ENCODE peak calls at places on chromosomes 5 and 9, in four cellular contexts. H is brain microvascular endothelial cell, F is uterus, N is PC-3. D is an unnamed sample.

GRCh38 chr9:115289757-115290208 is 171.8 kb upstream of the TNC start:
- DNase-seq in H (peak; percentile 85), F (no peak), N (no peak), D (no peak)

GRCh38 chr5:9408964-9409363 is 136.9 kb downstream of the SEMA5A start:
- DNase-seq in H (no peak), F (no peak), N (no peak), D (no peak)

GRCh38 chr5:114369680-114370417 is 8.0 kb downstream of the KCNN2 start:
- DNase-seq in H (no peak), F (no peak), N (no peak), D (no peak)

GRCh38 chr5:95863383-95863757 is 40.8 kb upstream of the GLRX start:
- DNase-seq in H (no peak), F (peak; percentile 56), N (no peak), D (no peak)

GRCh38 chr9:2466703-2467102 is 154.9 kb upstream of the VLDLR start:
- DNase-seq in H (no peak), F (no peak), N (peak; percentile 5), D (no peak)

GRCh38 chr5:150763023-150763793 is 4.4 kb upstream of the DCTN4 start:
- DNase-seq in H (peak; percentile 74), F (peak; percentile 92), N (peak; percentile 58), D (no peak)

GRCh38 chr9:34863426-34863825 is 94.7 kb upstream of the PHF24 start:
- DNase-seq in H (no peak), F (no peak), N (no peak), D (no peak)

GRCh38 chr9:135015986-135016640 is 71.4 kb upstream of the OLFM1 start:
- DNase-seq in H (no peak), F (no peak), N (no peak), D (no peak)

GRCh38 chr5:68652507-68652906 is 437.0 kb downstream of the PIK3R1 start:
- DNase-seq in H (no peak), F (peak; percentile 77), N (peak; percentile 53), D (no peak)

GRCh38 chr5:81724108-81724507 is 26.8 kb downstream of the SSBP2 start:
- DNase-seq in H (no peak), F (no peak), N (no peak), D (no peak)

GRCh38 chr5:133260715-133261114 is 208.9 kb downstream of the HSPA4 start:
- DNase-seq in H (no peak), F (no peak), N (peak; percentile 10), D (no peak)

GRCh38 chr9:227882-228281 is 13.2 kb downstream of the DOCK8 start:
- DNase-seq in H (no peak), F (no peak), N (no peak), D (no peak)

GRCh38 chr9:130898552-130898852 is 1.9 kb upstream of the QRFP start:
- DNase-seq in H (no peak), F (no peak), N (no peak), D (no peak)

GRCh38 chr9:122226758-122227575 is 1.8 kb downstream of the LHX6 start:
- DNase-seq in H (no peak), F (no peak), N (no peak), D (peak; percentile 84)

GRCh38 chr5:16776611-16777251 is 159.4 kb downstream of the MYO10 start:
- DNase-seq in H (no peak), F (no peak), N (no peak), D (peak; percentile 60)

GRCh38 chr5:142757564-142757963 is 12.6 kb upstream of the ARHGAP26 start:
- DNase-seq in H (no peak), F (no peak), N (no peak), D (no peak)

GRCh38 chr5:142758803-142759145 is 11.4 kb upstream of the ARHGAP26 start:
- DNase-seq in H (no peak), F (no peak), N (no peak), D (no peak)

GRCh38 chr5:142754031-142754430 is 16.1 kb upstream of the ARHGAP26 start:
- DNase-seq in H (no peak), F (no peak), N (no peak), D (no peak)

GRCh38 chr5:142756576-142756975 is 13.6 kb upstream of the ARHGAP26 start:
- DNase-seq in H (no peak), F (no peak), N (no peak), D (no peak)

DNA sequence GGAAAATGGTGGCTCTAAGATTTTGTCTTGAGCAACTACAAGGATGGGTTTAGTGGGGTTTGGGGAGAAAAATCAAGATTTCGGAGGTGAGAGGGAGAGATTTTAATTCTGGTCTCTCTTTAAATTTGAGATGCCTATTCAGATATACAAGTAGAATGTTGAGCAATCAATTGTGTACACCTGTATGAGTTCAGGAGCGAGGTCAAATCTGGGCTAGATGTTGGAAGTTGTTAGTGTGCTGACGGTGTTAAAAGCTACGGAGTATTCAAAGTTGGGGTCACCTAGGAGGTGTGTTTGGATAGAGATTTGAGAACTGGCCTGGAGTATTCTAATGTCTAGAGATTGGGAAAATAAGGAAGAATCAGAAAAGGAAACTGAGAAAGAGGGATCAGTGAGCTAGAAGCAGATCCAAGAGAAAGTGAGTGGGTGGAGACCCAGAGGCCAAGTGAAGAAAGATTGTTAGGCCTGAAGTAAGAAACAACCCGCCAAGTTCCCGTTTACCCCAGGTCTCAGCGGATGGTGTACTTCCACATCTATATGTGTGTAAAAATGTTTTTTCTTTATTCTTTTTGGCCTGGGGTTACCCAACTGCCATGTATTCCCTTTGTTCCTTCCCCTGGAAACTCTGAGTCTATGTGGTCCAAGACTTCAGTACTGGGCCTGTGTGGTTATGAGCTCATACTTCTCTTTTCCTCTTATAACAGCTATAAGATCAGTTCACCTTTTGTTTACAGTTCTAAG is 11.9 kb upstream of the ARHGAP26 start:
- DNase-seq in H (no peak), F (no peak), N (no peak), D (no peak)
- H3K27ac ChIP-seq in H (no peak overlapping the region), F (no peak overlapping the region), N (no peak overlapping the region), D (no peak overlapping the region)

GRCh38 chr9:111910428-111910827 is 13.8 kb downstream of the UGCG start:
- DNase-seq in H (no peak), F (no peak), N (no peak), D (no peak)
- H3K27ac ChIP-seq in H (no peak overlapping the region), F (no peak overlapping the region), N (no peak overlapping the region), D (no peak overlapping the region)

DNA sequence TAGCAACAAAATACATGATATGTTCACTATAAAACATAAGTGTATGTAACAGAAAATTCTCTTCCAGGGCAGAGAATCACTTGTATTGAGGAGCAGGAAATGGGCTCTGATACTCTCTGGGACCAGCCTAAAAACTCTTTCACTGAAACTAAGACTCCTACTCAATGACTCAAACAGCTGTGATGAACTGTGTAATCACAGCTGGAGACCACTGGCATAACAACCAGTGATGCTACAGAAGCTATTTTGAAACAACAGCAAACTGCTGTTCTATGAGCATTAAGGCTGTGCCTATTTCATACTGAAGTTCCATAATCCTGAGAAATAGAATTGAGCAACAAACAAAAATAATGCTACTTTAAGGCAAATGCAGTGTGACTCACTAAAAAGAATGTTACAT is 594.0 kb downstream of the HINT1 start:
- DNase-seq in H (peak; percentile 65), F (no peak), N (peak; percentile 7), D (no peak)
- H3K27ac ChIP-seq in H (no peak overlapping the region), F (no peak overlapping the region), N (no peak overlapping the region), D (no peak overlapping the region)

DNA sequence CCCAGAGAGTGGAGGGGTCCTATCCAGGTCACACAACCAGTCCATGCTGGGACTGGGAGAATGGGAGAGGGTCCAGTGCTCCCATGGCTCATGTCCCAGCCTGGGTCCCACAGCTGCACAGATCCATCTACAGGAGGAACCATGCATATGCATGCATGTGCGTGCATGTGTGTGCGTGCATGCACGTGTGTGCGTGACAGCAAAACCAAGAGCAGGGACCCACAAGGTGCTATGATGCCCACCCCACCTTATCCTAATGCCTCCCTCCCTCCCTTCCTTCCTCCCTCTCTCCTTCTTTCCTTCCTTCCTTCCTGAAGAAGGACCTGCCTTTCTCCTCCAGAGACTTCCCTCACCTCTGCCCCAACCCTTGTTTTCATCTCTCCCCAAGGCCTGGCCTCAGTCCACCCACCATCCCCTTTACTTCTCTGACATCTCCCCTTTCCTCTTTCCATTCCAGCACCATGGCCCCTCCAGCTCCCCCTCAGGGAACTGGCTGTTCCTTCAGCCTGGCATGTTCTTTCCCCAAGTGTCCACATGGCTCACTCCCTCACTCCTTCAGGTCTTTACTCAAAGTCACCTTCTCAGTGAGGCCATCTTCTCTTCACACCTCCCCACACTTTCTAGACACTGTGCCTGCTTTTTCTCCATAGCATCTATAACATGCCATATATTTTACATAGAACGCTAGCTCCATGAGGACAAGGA is 21.8 kb downstream of the AQP7 start:
- DNase-seq in H (no peak), F (no peak), N (no peak), D (no peak)
- H3K27ac ChIP-seq in H (no peak overlapping the region), F (no peak overlapping the region), N (no peak overlapping the region), D (no peak overlapping the region)

DNA sequence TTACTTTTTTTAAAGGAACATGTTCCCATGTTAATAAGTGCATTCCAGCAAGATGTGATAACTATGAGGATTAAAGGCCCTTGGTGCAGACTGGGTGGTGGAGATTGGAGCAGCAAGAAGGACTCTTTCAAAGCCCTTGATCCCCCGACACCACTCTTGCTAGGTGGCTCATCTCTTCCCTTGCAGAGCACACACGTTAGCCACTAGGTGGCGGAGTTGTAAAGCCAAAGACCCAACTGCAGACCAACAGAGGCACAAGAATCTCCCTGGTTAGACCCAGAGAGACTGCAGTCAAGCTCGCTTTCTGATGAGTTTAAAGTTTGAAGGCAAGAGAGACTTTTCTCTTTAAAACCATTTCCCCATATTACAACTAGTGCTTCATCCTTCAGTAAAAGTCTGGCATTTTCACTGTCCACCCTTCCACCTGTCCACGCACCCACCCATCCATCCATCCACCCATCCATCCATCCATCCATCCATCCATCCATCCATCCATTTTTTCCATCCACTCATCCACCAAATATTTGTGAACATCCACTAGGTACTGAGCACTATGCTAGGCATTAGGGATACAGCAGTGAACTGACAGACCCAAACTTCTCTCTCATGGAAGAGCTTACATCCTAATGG is 226.9 kb downstream of the MSX2 start:
- DNase-seq in H (peak; percentile 48), F (no peak), N (peak; percentile 67), D (peak; percentile 89)
- H3K27ac ChIP-seq in H (no peak overlapping the region), F (no peak overlapping the region), N (no peak overlapping the region), D (no peak overlapping the region)

DNA sequence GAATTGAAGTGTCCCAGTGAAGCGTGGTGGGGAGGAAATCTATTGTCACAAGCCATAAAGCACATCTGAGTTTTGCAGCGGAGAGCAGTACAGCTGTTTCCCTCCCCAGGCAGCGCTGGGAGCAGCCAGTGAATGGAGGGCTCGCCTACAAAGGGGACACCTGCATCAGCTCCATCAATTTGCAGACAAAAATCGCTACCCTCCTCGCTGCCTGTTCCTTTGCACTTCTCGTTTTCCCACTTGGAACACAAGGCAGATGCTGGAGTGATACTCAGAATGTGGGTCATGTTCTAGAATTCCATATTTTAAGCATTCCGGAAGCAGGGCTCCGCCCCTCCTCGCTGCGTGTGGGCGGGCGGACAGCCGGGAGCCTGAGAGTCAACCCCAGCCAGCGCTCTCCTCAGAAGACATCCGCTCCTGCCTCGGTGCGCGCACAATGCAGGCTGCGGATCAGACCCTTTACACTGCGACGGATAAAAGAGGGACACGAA is 92.1 kb downstream of the LMNB1 start:
- DNase-seq in H (peak; percentile 40), F (no peak), N (no peak), D (peak; percentile 78)
- H3K27ac ChIP-seq in H (no peak overlapping the region), F (no peak overlapping the region), N (no peak overlapping the region), D (peak overlapping the region; percentile 25)

DNA sequence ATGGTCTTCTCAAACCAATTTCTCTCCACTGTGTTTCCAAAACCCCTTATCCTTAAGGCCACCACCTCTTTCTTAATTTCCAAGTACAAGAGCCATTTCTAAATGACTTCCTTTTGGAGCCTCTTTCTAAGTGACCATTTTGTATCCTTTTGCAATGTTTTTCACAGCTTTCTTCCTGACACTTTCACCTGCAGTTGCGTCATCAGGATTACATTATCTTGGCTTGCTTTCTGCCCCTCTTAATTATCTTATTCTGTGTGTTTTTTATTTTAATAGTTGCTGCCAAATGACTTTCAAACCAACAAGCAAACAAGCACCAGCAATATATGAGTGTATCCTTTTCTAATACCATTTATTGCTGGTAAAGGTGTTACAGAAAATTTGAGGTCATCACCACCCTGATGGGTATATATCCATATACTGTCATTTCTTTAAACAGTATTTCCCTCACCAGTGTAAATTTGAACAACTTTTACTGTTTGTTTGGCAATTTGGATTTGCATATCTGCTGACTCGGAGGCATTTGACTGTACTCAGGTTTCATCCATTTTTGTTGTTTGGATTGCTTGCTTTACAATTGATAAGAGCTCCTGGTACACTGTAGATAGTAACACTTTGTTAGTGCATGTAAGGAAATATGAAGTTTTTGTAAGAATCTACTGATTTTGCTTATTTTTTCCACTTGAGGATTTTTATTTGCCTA is 5.4 kb upstream of the ANXA1 start:
- DNase-seq in H (no peak), F (no peak), N (no peak), D (no peak)
- H3K27ac ChIP-seq in H (no peak overlapping the region), F (no peak overlapping the region), N (no peak overlapping the region), D (no peak overlapping the region)

D was measured in neural progenitor cell.